ENCODE peak calls at places on chromosome 11, in seven cellular contexts. V is pancreas; X is M059J; W is stimulated activated CD8-positive, alpha-beta memory T cell treated with anti-CD3 and anti-CD28 coated beads, Interleukin-7, amount 100 ng/mL, for 1 hour; I is iris pigment epithelial cell; N is endothelial cell; Q is EH. O is an unnamed sample.

GRCh38 chr11:12818333-12819015 is 144.3 kb downstream of the TEAD1 start:
- DNase-seq in V (no peak), X (peak; percentile 93), W (no peak), I (peak; percentile 95), N (no peak), Q (peak; percentile 88), O (peak; percentile 91)

GRCh38 chr11:19735512-19735911 is 22.9 kb downstream of the NAV2 start:
- DNase-seq in V (no peak), X (peak; percentile 27), W (no peak), I (peak; percentile 54), N (no peak), Q (peak; percentile 81), O (peak; percentile 82)

GRCh38 chr11:85725510-85726258 is 39.7 kb upstream of the CCDC89 start:
- DNase-seq in V (no peak), X (peak; percentile 98), W (no peak), I (peak; percentile 79), N (no peak), Q (peak; percentile 95), O (peak; percentile 82)

GRCh38 chr11:115505165-115505564 is 950 bp upstream of the CADM1 start:
- DNase-seq in V (no peak), X (peak; percentile 11), W (no peak), I (no peak), N (peak; percentile 8), Q (no peak), O (no peak)

GRCh38 chr11:44030276-44030932 is 17.4 kb upstream of the ACCSL start:
- DNase-seq in V (peak; percentile 59), X (peak; percentile 38), W (no peak), I (peak; percentile 64), N (no peak), Q (peak; percentile 27), O (peak; percentile 85)

GRCh38 chr11:14202263-14203173 is 156.5 kb downstream of the RRAS2 start:
- DNase-seq in V (no peak), X (no peak), W (no peak), I (no peak), N (no peak), Q (no peak), O (no peak)

GRCh38 chr11:131375936-131376335 is 5.5 kb downstream of the NTM start:
- DNase-seq in V (no peak), X (no peak), W (no peak), I (no peak), N (no peak), Q (no peak), O (no peak)

GRCh38 chr11:13288375-13289029 is 10.9 kb downstream of the BMAL1 start:
- DNase-seq in V (no peak), X (peak; percentile 33), W (no peak), I (peak; percentile 43), N (no peak), Q (peak; percentile 26), O (no peak)

GRCh38 chr11:113603277-113604059 is 102.6 kb downstream of the TMPRSS5 start:
- DNase-seq in V (no peak), X (peak; percentile 90), W (no peak), I (no peak), N (no peak), Q (peak; percentile 31), O (peak; percentile 71)

GRCh38 chr11:6319001-6319878 is 1.1 kb downstream of the CAVIN3 start:
- DNase-seq in V (peak; percentile 46), X (no peak), W (no peak), I (peak; percentile 63), N (peak; percentile 53), Q (peak; percentile 80), O (peak; percentile 74)

GRCh38 chr11:14443642-14444041 is 56.0 kb downstream of the COPB1 start:
- DNase-seq in V (peak; percentile 38), X (peak; percentile 94), W (no peak), I (peak; percentile 60), N (no peak), Q (peak; percentile 84), O (peak; percentile 57)

GRCh38 chr11:130646881-130647280 is 198.4 kb downstream of the ADAMTS15 start:
- DNase-seq in V (no peak), X (no peak), W (no peak), I (no peak), N (no peak), Q (no peak), O (no peak)

GRCh38 chr11:14617241-14618027 is 26.2 kb upstream of the PDE3B start:
- DNase-seq in V (no peak), X (no peak), W (no peak), I (peak; percentile 1), N (no peak), Q (no peak), O (peak; percentile 2)

GRCh38 chr11:1573847-1574255 is 1.8 kb upstream of the DUSP8 start:
- DNase-seq in V (peak; percentile 90), X (peak; percentile 56), W (no peak), I (no peak), N (peak; percentile 13), Q (no peak), O (no peak)

O was measured in GM23248.